ENCODE peak calls at places on chromosomes 7 and 10, in four cellular contexts. One of them, this sample, is unnamed.

GRCh38 chr7:106050743-106051110 is 61.4 kb downstream of the SYPL1 start:
- DNase-seq in GM12878: no peak
- DNase-seq in SK-N-SH: no peak
- DNase-seq in HepG2: no peak
- DNase-seq in this sample: no peak

GRCh38 chr10:132899751-132900065 is 42.7 kb downstream of the CFAP46 start:
- DNase-seq in GM12878: no peak
- DNase-seq in SK-N-SH: no peak
- DNase-seq in HepG2: no peak
- DNase-seq in this sample: no peak

GRCh38 chr7:109522585-109522984 is 952.9 kb downstream of the DNAJB9 start:
- DNase-seq in GM12878: no peak
- DNase-seq in SK-N-SH: no peak
- DNase-seq in HepG2: no peak
- DNase-seq in this sample: no peak

GRCh38 chr10:120514035-120514620 is 57.1 kb downstream of the PLPP4 start:
- DNase-seq in GM12878: no peak
- DNase-seq in SK-N-SH: no peak
- DNase-seq in HepG2: peak; percentile 24
- DNase-seq in this sample: peak; percentile 27

GRCh38 chr7:39379416-39379815 is 186.8 kb upstream of the YAE1 start:
- DNase-seq in GM12878: no peak
- DNase-seq in SK-N-SH: no peak
- DNase-seq in HepG2: no peak
- DNase-seq in this sample: no peak

GRCh38 chr7:73669316-73669715 is 1.7 kb downstream of the VPS37D start:
- DNase-seq in GM12878: no peak
- DNase-seq in SK-N-SH: peak; percentile 57
- DNase-seq in HepG2: no peak
- DNase-seq in this sample: no peak

GRCh38 chr7:7554021-7554432 is 12.7 kb upstream of the MIOS start:
- DNase-seq in GM12878: no peak
- DNase-seq in SK-N-SH: no peak
- DNase-seq in HepG2: no peak
- DNase-seq in this sample: no peak

GRCh38 chr10:32054087-32054486 is 2.1 kb downstream of the KIF5B start:
- DNase-seq in GM12878: no peak
- DNase-seq in SK-N-SH: no peak
- DNase-seq in HepG2: peak; percentile 46
- DNase-seq in this sample: peak; percentile 15

GRCh38 chr10:88108115-88108610 is 244.7 kb downstream of the PTEN start:
- DNase-seq in GM12878: peak; percentile 94
- DNase-seq in SK-N-SH: no peak
- DNase-seq in HepG2: no peak
- DNase-seq in this sample: no peak
- TF ChIP-seq PBX3 in GM12878: no peak
- TF ChIP-seq PBX3 in SK-N-SH: no peak
- TF ChIP-seq PBX3 in HepG2: no peak
- TF ChIP-seq PBX3 in this sample: no peak

DNA sequence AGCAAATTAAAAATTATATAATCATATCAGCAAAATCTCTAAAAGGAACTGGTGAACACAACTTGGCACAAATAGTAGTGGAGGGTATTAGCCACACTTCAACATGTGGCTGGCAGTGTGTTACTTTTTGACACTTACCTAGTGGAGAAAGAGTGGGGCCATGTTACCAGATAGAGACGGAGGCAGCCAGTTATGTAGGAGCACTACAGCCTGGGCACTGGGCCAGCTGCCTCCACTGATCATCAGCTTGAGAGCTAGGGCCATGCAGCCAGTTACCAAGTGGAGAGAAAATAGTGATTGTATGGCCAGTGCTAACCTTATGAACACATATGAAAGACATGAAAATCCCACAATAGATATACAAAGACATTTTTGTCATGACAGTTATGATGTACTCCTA is 243.1 kb downstream of the CTNNA3 start:
- DNase-seq in GM12878: no peak
- DNase-seq in SK-N-SH: no peak
- DNase-seq in HepG2: no peak
- DNase-seq in this sample: no peak
- TF ChIP-seq PBX3 in GM12878: no peak
- TF ChIP-seq PBX3 in SK-N-SH: no peak
- TF ChIP-seq PBX3 in HepG2: no peak
- TF ChIP-seq PBX3 in this sample: no peak

GRCh38 chr10:93259126-93259525 is 185.4 kb downstream of the CYP26A1 start:
- DNase-seq in GM12878: no peak
- DNase-seq in SK-N-SH: no peak
- DNase-seq in HepG2: no peak
- DNase-seq in this sample: no peak
- TF ChIP-seq PBX3 in GM12878: no peak
- TF ChIP-seq PBX3 in SK-N-SH: no peak
- TF ChIP-seq PBX3 in HepG2: no peak
- TF ChIP-seq PBX3 in this sample: no peak

GRCh38 chr7:33904680-33905388 is 505 bp upstream of the BMPER start:
- DNase-seq in GM12878: no peak
- DNase-seq in SK-N-SH: peak; percentile 84
- DNase-seq in HepG2: peak; percentile 3
- DNase-seq in this sample: peak; percentile 46

GRCh38 chr7:33906697-33907096 is 1.4 kb downstream of the BMPER start:
- DNase-seq in GM12878: no peak
- DNase-seq in SK-N-SH: no peak
- DNase-seq in HepG2: no peak
- DNase-seq in this sample: no peak

GRCh38 chr7:33905389-33906032 is at the start of gene BMPER:
- DNase-seq in GM12878: no peak
- DNase-seq in SK-N-SH: peak; percentile 79
- DNase-seq in HepG2: no peak
- DNase-seq in this sample: peak; percentile 47

GRCh38 chr7:33901847-33902246 is 3.5 kb upstream of the BMPER start:
- DNase-seq in GM12878: no peak
- DNase-seq in SK-N-SH: no peak
- DNase-seq in HepG2: no peak
- DNase-seq in this sample: no peak

GRCh38 chr7:33903770-33904679 is 1.3 kb upstream of the BMPER start:
- DNase-seq in GM12878: no peak
- DNase-seq in SK-N-SH: peak; percentile 74
- DNase-seq in HepG2: peak; percentile 3
- DNase-seq in this sample: peak; percentile 53
- TF ChIP-seq PBX3 in GM12878: no peak
- TF ChIP-seq PBX3 in SK-N-SH: peak; percentile 59
- TF ChIP-seq PBX3 in HepG2: no peak
- TF ChIP-seq PBX3 in this sample: no peak

DNA sequence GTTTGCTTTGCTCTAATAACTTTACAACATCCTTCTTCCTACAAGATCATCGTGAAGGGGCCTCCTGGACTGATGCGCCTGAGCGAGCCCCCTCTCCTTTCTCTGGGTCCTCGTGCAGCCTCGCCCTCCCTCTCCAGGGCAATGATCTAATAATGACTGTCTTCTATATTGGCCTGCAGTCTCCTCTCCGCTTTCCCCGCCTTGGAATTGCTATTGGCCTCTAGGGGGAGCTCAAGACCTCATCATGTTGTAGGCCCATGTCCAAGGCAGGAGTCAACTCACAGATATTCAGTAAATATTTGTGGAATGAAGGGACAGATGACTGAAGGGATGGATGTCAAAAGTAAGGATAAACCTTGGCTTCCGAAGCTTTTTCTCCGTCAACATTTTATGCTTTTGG is 1180.3 kb downstream of the TYW1 start:
- DNase-seq in GM12878: no peak
- DNase-seq in SK-N-SH: peak; percentile 79
- DNase-seq in HepG2: peak; percentile 65
- DNase-seq in this sample: peak; percentile 66
- TF ChIP-seq PBX3 in GM12878: no peak
- TF ChIP-seq PBX3 in SK-N-SH: no peak
- TF ChIP-seq PBX3 in HepG2: no peak
- TF ChIP-seq PBX3 in this sample: no peak

This sample was measured in A549.